ENCODE peak calls at places on chromosome 1, in ten cellular contexts. One of them, this sample, is unnamed.

GRCh38 chr1:181347495-181348390 is 135.6 kb upstream of the CACNA1E start:
- DNase-seq in AG04450: no peak
- DNase-seq in IMR-90: no peak
- DNase-seq in CD8-positive, alpha-beta T cell: peak
- DNase-seq in transverse colon: no peak
- DNase-seq in tibial nerve: no peak
- DNase-seq in body of pancreas: no peak
- DNase-seq in dorsolateral prefrontal cortex: no peak
- DNase-seq in pancreas: no peak
- DNase-seq in MM.1S: no peak
- DNase-seq in this sample: no peak

GRCh38 chr1:97384294-97384952 is 536.4 kb downstream of the DPYD start:
- DNase-seq in IMR-90: peak
- DNase-seq in CD8-positive, alpha-beta T cell: no peak
- DNase-seq in pancreas: no peak
- DNase-seq in dorsolateral prefrontal cortex: no peak
- DNase-seq in tibial nerve: no peak
- DNase-seq in body of pancreas: no peak
- DNase-seq in MM.1S: no peak
- DNase-seq in AG04450: peak
- DNase-seq in transverse colon: no peak
- DNase-seq in this sample: no peak

GRCh38 chr1:46077669-46078068 is 54.8 kb downstream of the PIK3R3 start:
- DNase-seq in CD8-positive, alpha-beta T cell: no peak
- DNase-seq in dorsolateral prefrontal cortex: no peak
- DNase-seq in AG04450: no peak
- DNase-seq in body of pancreas: no peak
- DNase-seq in pancreas: no peak
- DNase-seq in transverse colon: no peak
- DNase-seq in tibial nerve: no peak
- DNase-seq in IMR-90: no peak
- DNase-seq in MM.1S: no peak
- DNase-seq in this sample: no peak

GRCh38 chr1:64000021-64000420 is 203.4 kb upstream of the UBE2U start:
- DNase-seq in AG04450: no peak
- DNase-seq in tibial nerve: no peak
- DNase-seq in pancreas: no peak
- DNase-seq in transverse colon: no peak
- DNase-seq in dorsolateral prefrontal cortex: no peak
- DNase-seq in CD8-positive, alpha-beta T cell: no peak
- DNase-seq in MM.1S: no peak
- DNase-seq in body of pancreas: no peak
- DNase-seq in IMR-90: peak
- DNase-seq in this sample: no peak

GRCh38 chr1:18599096-18599495 is 31.6 kb upstream of the PAX7 start:
- DNase-seq in CD8-positive, alpha-beta T cell: no peak
- DNase-seq in IMR-90: no peak
- DNase-seq in body of pancreas: no peak
- DNase-seq in tibial nerve: no peak
- DNase-seq in dorsolateral prefrontal cortex: no peak
- DNase-seq in transverse colon: no peak
- DNase-seq in AG04450: no peak
- DNase-seq in MM.1S: no peak
- DNase-seq in pancreas: no peak
- DNase-seq in this sample: no peak

GRCh38 chr1:181387702-181388101 is 95.6 kb upstream of the CACNA1E start:
- DNase-seq in dorsolateral prefrontal cortex: no peak
- DNase-seq in MM.1S: no peak
- DNase-seq in IMR-90: no peak
- DNase-seq in AG04450: no peak
- DNase-seq in transverse colon: no peak
- DNase-seq in tibial nerve: no peak
- DNase-seq in pancreas: no peak
- DNase-seq in body of pancreas: no peak
- DNase-seq in CD8-positive, alpha-beta T cell: no peak
- DNase-seq in this sample: no peak

GRCh38 chr1:197224160-197224559 is 43.9 kb upstream of the CRB1 start:
- DNase-seq in pancreas: no peak
- DNase-seq in AG04450: no peak
- DNase-seq in dorsolateral prefrontal cortex: no peak
- DNase-seq in body of pancreas: no peak
- DNase-seq in transverse colon: no peak
- DNase-seq in CD8-positive, alpha-beta T cell: no peak
- DNase-seq in IMR-90: no peak
- DNase-seq in tibial nerve: no peak
- DNase-seq in MM.1S: no peak
- DNase-seq in this sample: no peak

GRCh38 chr1:19945914-19946313 is 22.5 kb upstream of the PLA2G2E start:
- DNase-seq in dorsolateral prefrontal cortex: no peak
- DNase-seq in body of pancreas: no peak
- DNase-seq in AG04450: no peak
- DNase-seq in CD8-positive, alpha-beta T cell: no peak
- DNase-seq in MM.1S: no peak
- DNase-seq in tibial nerve: no peak
- DNase-seq in IMR-90: no peak
- DNase-seq in pancreas: no peak
- DNase-seq in transverse colon: no peak
- DNase-seq in this sample: no peak

GRCh38 chr1:56924116-56924515 is 41.7 kb downstream of the C8B start:
- DNase-seq in transverse colon: no peak
- DNase-seq in AG04450: no peak
- DNase-seq in IMR-90: no peak
- DNase-seq in tibial nerve: no peak
- DNase-seq in CD8-positive, alpha-beta T cell: no peak
- DNase-seq in MM.1S: no peak
- DNase-seq in dorsolateral prefrontal cortex: no peak
- DNase-seq in body of pancreas: no peak
- DNase-seq in pancreas: no peak
- DNase-seq in this sample: no peak

GRCh38 chr1:213131851-213132655 is 81.0 kb downstream of the RPS6KC1 start:
- DNase-seq in tibial nerve: no peak
- DNase-seq in MM.1S: no peak
- DNase-seq in transverse colon: no peak
- DNase-seq in pancreas: no peak
- DNase-seq in AG04450: no peak
- DNase-seq in CD8-positive, alpha-beta T cell: no peak
- DNase-seq in dorsolateral prefrontal cortex: no peak
- DNase-seq in IMR-90: no peak
- DNase-seq in body of pancreas: no peak
- DNase-seq in this sample: no peak
- H3K27ac ChIP-seq in tibial nerve: no peak
- H3K27ac ChIP-seq in MM.1S: no peak
- H3K27ac ChIP-seq in transverse colon: no peak
- H3K27ac ChIP-seq in pancreas: no peak
- H3K27ac ChIP-seq in AG04450: no peak
- H3K27ac ChIP-seq in CD8-positive, alpha-beta T cell: no peak
- H3K27ac ChIP-seq in dorsolateral prefrontal cortex: no peak
- H3K27ac ChIP-seq in IMR-90: no peak
- H3K27ac ChIP-seq in body of pancreas: no peak
- H3K27ac ChIP-seq in this sample: no peak

DNA sequence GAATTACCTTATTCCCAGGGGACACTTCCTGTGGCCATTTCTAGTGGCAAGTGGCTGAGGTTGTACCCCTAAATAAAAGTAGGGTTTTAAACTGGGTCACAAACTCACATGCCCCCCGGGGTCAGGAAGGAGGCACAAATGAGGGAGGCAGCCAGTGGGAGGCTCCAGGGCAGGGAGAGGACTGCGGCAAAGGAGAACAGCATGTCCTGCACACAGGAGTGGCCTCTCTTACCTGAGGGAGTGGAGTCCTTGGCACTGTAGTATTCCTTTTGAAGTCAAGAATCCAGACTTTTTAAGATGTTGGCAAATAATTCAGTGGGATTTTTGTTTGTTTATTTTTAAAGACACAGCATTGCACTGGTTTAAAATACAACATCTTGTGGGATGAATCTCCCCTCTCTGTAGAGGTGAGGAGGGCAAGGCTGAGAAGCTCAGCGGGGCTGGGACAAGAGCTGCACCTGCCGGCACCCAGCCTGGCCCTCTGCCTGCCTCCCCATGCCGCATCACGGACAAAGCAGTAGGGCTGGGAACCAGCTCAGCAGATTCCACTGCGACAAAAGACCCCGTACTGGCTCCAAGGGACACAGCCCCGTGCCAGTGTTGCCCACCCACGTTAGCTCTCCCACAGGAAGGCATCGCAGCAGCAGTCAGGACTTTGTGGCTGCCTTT is 22.2 kb downstream of the SPSB1 start:
- DNase-seq in transverse colon: no peak
- DNase-seq in CD8-positive, alpha-beta T cell: no peak
- DNase-seq in tibial nerve: no peak
- DNase-seq in AG04450: no peak
- DNase-seq in MM.1S: no peak
- DNase-seq in dorsolateral prefrontal cortex: no peak
- DNase-seq in body of pancreas: no peak
- DNase-seq in IMR-90: no peak
- DNase-seq in pancreas: no peak
- DNase-seq in this sample: no peak
- TF ChIP-seq CTCF in transverse colon: no peak
- TF ChIP-seq CTCF in CD8-positive, alpha-beta T cell: no peak
- TF ChIP-seq CTCF in tibial nerve: no peak
- TF ChIP-seq CTCF in AG04450: no peak
- TF ChIP-seq CTCF in MM.1S: no peak
- TF ChIP-seq CTCF in dorsolateral prefrontal cortex: no peak
- TF ChIP-seq CTCF in body of pancreas: no peak
- TF ChIP-seq CTCF in IMR-90: no peak
- TF ChIP-seq CTCF in pancreas: no peak
- TF ChIP-seq CTCF in this sample: no peak

GRCh38 chr1:150551049-150551783 is 2.0 kb downstream of the ADAMTSL4 start:
- DNase-seq in IMR-90: no peak
- DNase-seq in AG04450: no peak
- DNase-seq in tibial nerve: no peak
- DNase-seq in dorsolateral prefrontal cortex: no peak
- DNase-seq in CD8-positive, alpha-beta T cell: no peak
- DNase-seq in pancreas: no peak
- DNase-seq in body of pancreas: peak
- DNase-seq in transverse colon: peak
- DNase-seq in MM.1S: peak
- DNase-seq in this sample: no peak

GRCh38 chr1:150550222-150551048 is 1.2 kb downstream of the ADAMTSL4 start:
- DNase-seq in IMR-90: no peak
- DNase-seq in AG04450: no peak
- DNase-seq in tibial nerve: no peak
- DNase-seq in CD8-positive, alpha-beta T cell: no peak
- DNase-seq in dorsolateral prefrontal cortex: no peak
- DNase-seq in transverse colon: peak
- DNase-seq in MM.1S: peak
- DNase-seq in body of pancreas: peak
- DNase-seq in pancreas: no peak
- DNase-seq in this sample: no peak

GRCh38 chr1:150552692-150553278 is 3.6 kb downstream of the ADAMTSL4 start:
- DNase-seq in transverse colon: peak
- DNase-seq in tibial nerve: no peak
- DNase-seq in MM.1S: no peak
- DNase-seq in pancreas: peak
- DNase-seq in AG04450: no peak
- DNase-seq in CD8-positive, alpha-beta T cell: no peak
- DNase-seq in IMR-90: no peak
- DNase-seq in dorsolateral prefrontal cortex: no peak
- DNase-seq in body of pancreas: no peak
- DNase-seq in this sample: no peak

GRCh38 chr1:150553392-150554085 is 4.3 kb downstream of the ADAMTSL4 start:
- DNase-seq in dorsolateral prefrontal cortex: no peak
- DNase-seq in IMR-90: no peak
- DNase-seq in pancreas: peak
- DNase-seq in body of pancreas: no peak
- DNase-seq in MM.1S: no peak
- DNase-seq in transverse colon: no peak
- DNase-seq in CD8-positive, alpha-beta T cell: no peak
- DNase-seq in AG04450: no peak
- DNase-seq in tibial nerve: no peak
- DNase-seq in this sample: no peak

GRCh38 chr1:150551784-150552691 is 2.8 kb downstream of the ADAMTSL4 start:
- DNase-seq in tibial nerve: peak
- DNase-seq in dorsolateral prefrontal cortex: no peak
- DNase-seq in CD8-positive, alpha-beta T cell: no peak
- DNase-seq in AG04450: peak
- DNase-seq in pancreas: peak
- DNase-seq in IMR-90: peak
- DNase-seq in transverse colon: peak
- DNase-seq in body of pancreas: peak
- DNase-seq in MM.1S: no peak
- DNase-seq in this sample: peak
- H3K4me3 ChIP-seq in tibial nerve: no peak
- H3K4me3 ChIP-seq in dorsolateral prefrontal cortex: no peak
- H3K4me3 ChIP-seq in CD8-positive, alpha-beta T cell: no peak
- H3K4me3 ChIP-seq in AG04450: no peak
- H3K4me3 ChIP-seq in pancreas: no peak
- H3K4me3 ChIP-seq in IMR-90: no peak
- H3K4me3 ChIP-seq in transverse colon: no peak
- H3K4me3 ChIP-seq in body of pancreas: no peak
- H3K4me3 ChIP-seq in MM.1S: no peak
- H3K4me3 ChIP-seq in this sample: no peak

GRCh38 chr1:162070094-162070748 is 730 bp downstream of the NOS1AP start:
- DNase-seq in transverse colon: peak
- DNase-seq in pancreas: no peak
- DNase-seq in MM.1S: peak
- DNase-seq in CD8-positive, alpha-beta T cell: peak
- DNase-seq in tibial nerve: no peak
- DNase-seq in IMR-90: no peak
- DNase-seq in body of pancreas: peak
- DNase-seq in AG04450: no peak
- DNase-seq in dorsolateral prefrontal cortex: no peak
- DNase-seq in this sample: no peak

GRCh38 chr1:162069334-162070093 is at the start of gene NOS1AP:
- DNase-seq in IMR-90: no peak
- DNase-seq in pancreas: peak
- DNase-seq in dorsolateral prefrontal cortex: peak
- DNase-seq in AG04450: no peak
- DNase-seq in CD8-positive, alpha-beta T cell: peak
- DNase-seq in transverse colon: peak
- DNase-seq in tibial nerve: peak
- DNase-seq in MM.1S: peak
- DNase-seq in body of pancreas: peak
- DNase-seq in this sample: peak

GRCh38 chr1:162074548-162074947 is 5.1 kb downstream of the NOS1AP start:
- DNase-seq in AG04450: no peak
- DNase-seq in IMR-90: no peak
- DNase-seq in CD8-positive, alpha-beta T cell: no peak
- DNase-seq in pancreas: no peak
- DNase-seq in body of pancreas: no peak
- DNase-seq in tibial nerve: no peak
- DNase-seq in MM.1S: no peak
- DNase-seq in dorsolateral prefrontal cortex: no peak
- DNase-seq in transverse colon: no peak
- DNase-seq in this sample: no peak

GRCh38 chr1:162072770-162073169 is 3.3 kb downstream of the NOS1AP start:
- DNase-seq in tibial nerve: no peak
- DNase-seq in transverse colon: no peak
- DNase-seq in AG04450: no peak
- DNase-seq in pancreas: no peak
- DNase-seq in CD8-positive, alpha-beta T cell: no peak
- DNase-seq in MM.1S: no peak
- DNase-seq in body of pancreas: no peak
- DNase-seq in dorsolateral prefrontal cortex: no peak
- DNase-seq in IMR-90: no peak
- DNase-seq in this sample: no peak

DNA sequence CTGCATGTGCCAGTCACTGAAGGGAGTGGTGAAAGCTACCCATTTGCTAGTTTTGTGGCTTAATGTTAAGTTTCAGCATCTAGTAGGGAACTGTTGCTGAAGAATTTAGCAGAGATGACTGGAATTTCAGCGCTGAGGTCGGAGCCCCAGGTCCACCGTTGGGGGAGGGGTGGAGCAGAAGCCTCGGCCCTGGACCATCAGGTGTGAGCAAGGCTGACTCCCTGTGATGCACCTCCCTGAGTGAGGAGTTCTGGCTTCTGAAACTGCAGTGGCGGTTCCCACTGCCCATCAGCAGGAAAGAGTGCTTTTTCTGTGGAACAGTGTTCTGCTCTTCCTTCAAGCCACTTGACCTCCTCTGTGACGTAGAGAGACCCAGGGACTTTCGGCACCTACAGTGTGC is 1.3 kb downstream of the NOS1AP start:
- DNase-seq in transverse colon: peak
- DNase-seq in tibial nerve: no peak
- DNase-seq in MM.1S: peak
- DNase-seq in IMR-90: no peak
- DNase-seq in dorsolateral prefrontal cortex: no peak
- DNase-seq in body of pancreas: no peak
- DNase-seq in CD8-positive, alpha-beta T cell: no peak
- DNase-seq in pancreas: no peak
- DNase-seq in AG04450: no peak
- DNase-seq in this sample: no peak
- H3K27ac ChIP-seq in transverse colon: peak
- H3K27ac ChIP-seq in tibial nerve: no peak
- H3K27ac ChIP-seq in MM.1S: no peak
- H3K27ac ChIP-seq in IMR-90: no peak
- H3K27ac ChIP-seq in dorsolateral prefrontal cortex: no peak
- H3K27ac ChIP-seq in body of pancreas: no peak
- H3K27ac ChIP-seq in CD8-positive, alpha-beta T cell: no peak
- H3K27ac ChIP-seq in pancreas: no peak
- H3K27ac ChIP-seq in AG04450: no peak
- H3K27ac ChIP-seq in this sample: no peak